ENCODE peak calls at places on chromosome 1, in five cellular contexts. L is adrenal gland, R is fibroblast of lung, B is uterus, P is PC-3. Q is an unnamed sample.

GRCh38 chr1:145871994-145872411 is 13.1 kb upstream of the PIAS3 start:
- DNase-seq in P (no peak), B (no peak), L (no peak), R (peak; percentile 57), Q (no peak)

GRCh38 chr1:40036574-40036973 is 4.0 kb upstream of the CAP1 start:
- DNase-seq in L (peak; percentile 90), R (peak; percentile 84), P (peak; percentile 69), B (peak; percentile 83), Q (peak; percentile 78)

GRCh38 chr1:44038876-44039657 is 7.8 kb upstream of the SLC6A9 start:
- DNase-seq in P (peak; percentile 65), R (no peak), L (no peak), B (no peak), Q (no peak)

GRCh38 chr1:40421694-40422384 is 28.4 kb upstream of the ZFP69B start:
- DNase-seq in R (peak; percentile 62), P (peak; percentile 55), B (peak; percentile 18), L (no peak), Q (no peak)

GRCh38 chr1:87367549-87367948 is 38.9 kb downstream of the LMO4 start:
- DNase-seq in B (no peak), R (no peak), L (no peak), P (no peak), Q (no peak)

GRCh38 chr1:232684331-232685105 is 54.6 kb upstream of the SIPA1L2 start:
- DNase-seq in R (peak; percentile 34), L (no peak), P (peak; percentile 57), B (no peak), Q (no peak)

GRCh38 chr1:184160236-184160635 is 108.7 kb downstream of the TSEN15 start:
- DNase-seq in L (peak; percentile 37), B (no peak), P (peak; percentile 50), R (peak; percentile 57), Q (peak; percentile 53)

GRCh38 chr1:108200627-108201106 is 524 bp upstream of the SLC25A24 start:
- DNase-seq in P (peak; percentile 72), B (peak; percentile 38), L (peak; percentile 50), R (peak; percentile 75), Q (peak; percentile 93)

GRCh38 chr1:16012590-16013219 is 5.1 kb downstream of the HSPB7 start:
- DNase-seq in R (peak; percentile 51), P (peak; percentile 18), B (peak; percentile 79), L (peak; percentile 93), Q (peak; percentile 91)

GRCh38 chr1:201379733-201380242 is 2.3 kb upstream of the TNNT2 start:
- DNase-seq in R (no peak), B (no peak), P (no peak), L (no peak), Q (no peak)

GRCh38 chr1:65791860-65792670 is 630 bp upstream of the PDE4B start:
- DNase-seq in P (no peak), L (no peak), B (no peak), R (peak; percentile 52), Q (peak; percentile 71)

GRCh38 chr1:99170516-99170915 is 93.8 kb upstream of the PLPPR4 start:
- DNase-seq in L (no peak), B (no peak), P (peak; percentile 84), R (peak; percentile 39), Q (peak; percentile 29)

GRCh38 chr1:159949123-159949522 is 3.7 kb upstream of the IGSF9 start:
- DNase-seq in P (no peak), R (no peak), L (no peak), B (no peak), Q (no peak)

GRCh38 chr1:212157252-212157651 is 121.7 kb downstream of the DTL start:
- DNase-seq in P (peak; percentile 64), R (no peak), L (no peak), B (no peak), Q (no peak)

GRCh38 chr1:36472656-36473055 is 8.5 kb upstream of the MRPS15 start:
- DNase-seq in P (no peak), B (no peak), L (no peak), R (no peak), Q (peak; percentile 56)

GRCh38 chr1:16178596-16179497 is 23.0 kb upstream of the EPHA2 start:
- DNase-seq in B (no peak), P (peak; percentile 65), R (no peak), L (no peak), Q (peak; percentile 60)

GRCh38 chr1:156006666-156007376 is 13.9 kb downstream of the SSR2 start:
- DNase-seq in L (no peak), B (no peak), P (peak; percentile 58), R (no peak), Q (peak; percentile 41)

GRCh38 chr1:8524637-8525157 is 206.8 kb downstream of the SLC45A1 start:
- DNase-seq in L (no peak), P (no peak), B (no peak), R (no peak), Q (no peak)

GRCh38 chr1:59079434-59080135 is 217.3 kb upstream of the FGGY start:
- DNase-seq in B (no peak), P (no peak), L (no peak), R (peak; percentile 34), Q (no peak)

GRCh38 chr1:230105754-230106625 is 39.0 kb downstream of the GALNT2 start:
- DNase-seq in B (no peak), P (peak; percentile 99), L (peak; percentile 72), R (peak; percentile 86), Q (peak; percentile 95)

GRCh38 chr1:27058976-27059688 is 46.5 kb upstream of the TENT5B start:
- DNase-seq in P (no peak), R (no peak), L (no peak), B (no peak), Q (no peak)

GRCh38 chr1:25782608-25783201 is 17.3 kb upstream of the SELENON start:
- DNase-seq in P (no peak), L (no peak), R (no peak), B (no peak), Q (peak; percentile 81)

GRCh38 chr1:80158771-80159170 is 1152.2 kb upstream of the ADGRL4 start:
- DNase-seq in L (no peak), R (no peak), P (no peak), B (no peak), Q (no peak)

GRCh38 chr1:81699234-81699633 is 101.5 kb upstream of the ADGRL2 start:
- DNase-seq in R (peak; percentile 72), P (peak; percentile 91), B (no peak), L (no peak), Q (peak; percentile 23)

GRCh38 chr1:100607628-100608240 is 69.8 kb downstream of the GPR88 start:
- DNase-seq in B (no peak), P (no peak), L (no peak), R (no peak), Q (peak; percentile 37)

GRCh38 chr1:973459-974292 is 7.4 kb downstream of the PLEKHN1 start:
- DNase-seq in L (no peak), R (no peak), P (no peak), B (no peak), Q (peak; percentile 83)

GRCh38 chr1:972726-973458 is 6.6 kb downstream of the PLEKHN1 start:
- DNase-seq in B (no peak), P (no peak), R (no peak), L (no peak), Q (peak; percentile 85)

GRCh38 chr1:975365-975764 is 6.5 kb downstream of the PERM1 start:
- DNase-seq in R (no peak), L (no peak), B (no peak), P (no peak), Q (peak; percentile 84)

GRCh38 chr1:974687-975328 is 7.1 kb downstream of the PERM1 start:
- DNase-seq in P (no peak), L (no peak), B (no peak), R (no peak), Q (peak; percentile 75)

GRCh38 chr1:974293-974640 is 7.6 kb downstream of the PERM1 start:
- DNase-seq in B (no peak), L (no peak), P (no peak), R (no peak), Q (peak; percentile 86)
- H3K27me3 ChIP-seq in B (peaks cover 19% of the 10 kb centered on the region), L (peaks cover 61% of the 10 kb centered on the region), P (no peaks in the 10 kb centered on the region), R (no peaks in the 10 kb centered on the region), Q (no peaks in the 10 kb centered on the region)

GRCh38 chr1:169119405-169119804 is 12.9 kb downstream of the ATP1B1 start:
- DNase-seq in R (no peak), B (no peak), P (peak; percentile 72), L (no peak), Q (peak; percentile 60)
- H3K27ac ChIP-seq in R (peak overlapping the region; percentile 85), B (peak overlapping the region; percentile 32), P (peak overlapping the region; percentile 18), L (no peak overlapping the region), Q (peak overlapping the region; percentile 49)

GRCh38 chr1:228066891-228067654 is 15.4 kb upstream of the ARF1 start:
- DNase-seq in B (no peak), P (no peak), L (no peak), R (no peak), Q (peak; percentile 44)

GRCh38 chr1:228064741-228065542 is 17.6 kb upstream of the ARF1 start:
- DNase-seq in R (no peak), P (no peak), B (no peak), L (no peak), Q (peak; percentile 66)

GRCh38 chr1:228066416-228066815 is 16.1 kb upstream of the ARF1 start:
- DNase-seq in P (no peak), B (no peak), L (no peak), R (no peak), Q (peak; percentile 59)

GRCh38 chr1:228064296-228064695 is 18.2 kb upstream of the ARF1 start:
- DNase-seq in L (no peak), P (no peak), R (no peak), B (no peak), Q (peak; percentile 47)

DNA sequence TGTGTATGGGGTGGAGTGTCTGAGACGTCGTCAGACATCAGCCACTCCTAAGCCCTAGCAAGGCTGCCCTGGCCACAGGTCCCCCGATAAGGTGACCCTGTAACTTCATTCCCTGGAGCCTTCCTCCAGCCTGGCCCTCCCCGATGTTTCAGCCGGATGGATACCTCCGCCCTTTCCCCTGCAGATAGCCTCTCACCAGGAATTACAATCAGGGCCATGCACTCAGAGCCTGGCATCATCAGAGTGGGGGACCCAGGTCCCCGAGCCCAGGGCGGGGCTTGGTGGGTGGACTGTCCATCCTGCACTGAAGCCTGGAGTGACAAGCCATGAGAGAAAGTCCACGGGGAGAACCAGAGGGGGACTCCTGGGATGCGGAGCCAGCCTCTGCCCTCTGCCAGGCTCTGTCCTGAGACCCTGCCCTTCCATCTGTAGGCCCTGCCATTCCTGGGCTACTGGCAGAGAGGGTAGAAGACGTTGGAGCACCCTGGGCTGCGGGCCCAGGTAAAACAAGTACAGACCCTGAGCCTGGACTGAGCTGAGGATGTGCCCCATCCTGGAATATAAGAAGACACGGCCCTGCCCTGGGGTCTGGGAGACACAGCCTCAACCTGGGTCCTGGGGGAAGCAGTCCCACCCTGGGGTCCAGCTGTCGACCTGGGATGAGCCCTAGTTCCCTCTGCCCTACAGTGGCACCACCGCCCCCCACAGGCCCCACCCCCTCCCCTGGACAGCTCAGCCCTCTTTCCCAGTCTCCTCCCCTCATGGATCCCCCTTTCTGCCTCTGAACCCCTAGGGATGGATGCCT is 16.8 kb upstream of the ARF1 start:
- DNase-seq in B (no peak), L (no peak), R (no peak), P (no peak), Q (peak; percentile 68)
- H3K27me3 ChIP-seq in B (peaks cover 32% of the 10 kb centered on the region), L (peaks cover 60% of the 10 kb centered on the region), R (peaks cover 10% of the 10 kb centered on the region), P (peaks cover 9% of the 10 kb centered on the region), Q (peaks cover 22% of the 10 kb centered on the region)

DNA sequence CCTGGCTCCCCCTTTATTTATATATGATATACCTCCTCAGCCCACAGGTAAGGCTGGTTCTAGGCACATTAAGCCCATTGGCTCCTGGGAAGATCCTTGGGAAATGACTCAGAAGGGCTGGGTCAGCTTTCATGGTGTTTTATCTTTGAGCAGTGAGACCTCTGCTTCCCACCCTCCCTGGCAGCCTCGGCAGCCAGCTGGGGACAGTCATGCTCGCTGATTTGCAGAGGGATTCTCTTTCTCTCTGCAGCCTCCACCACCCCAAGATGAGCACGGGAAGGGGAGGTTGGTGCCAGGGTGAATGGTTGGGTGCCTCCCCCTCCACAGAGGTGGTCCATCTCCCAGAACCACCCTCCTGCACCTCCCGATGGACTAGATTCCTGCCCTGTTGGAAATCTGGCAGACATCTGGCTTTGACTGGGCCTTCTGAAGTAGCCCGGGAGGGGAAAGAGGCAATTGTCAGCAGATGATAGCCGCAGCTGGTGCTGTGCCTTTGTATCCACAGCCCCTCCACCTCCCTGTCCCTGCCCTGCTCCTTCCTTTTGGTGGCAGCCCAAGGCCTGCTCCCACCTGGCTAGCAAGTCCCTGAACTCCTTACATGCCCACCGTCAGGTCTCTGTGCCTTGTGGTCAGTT is 24.7 kb downstream of the IER5 start:
- DNase-seq in P (peak; percentile 88), R (peak; percentile 72), B (no peak), L (no peak), Q (peak; percentile 78)
- H3K27ac ChIP-seq in P (peak overlapping the region; percentile 100), R (peak overlapping the region; percentile 81), B (peak overlapping the region; percentile 83), L (no peak overlapping the region), Q (peak overlapping the region; percentile 67)

Q was measured in osteoblast.